ENCODE peak calls at places on chromosomes 16 and 17, in four cellular contexts. One of them, this sample, is unnamed. For H3K4me1, the result is how much of the 10 kb centered on the place peaks cover.

GRCh38 chr16:22670551-22670970 is 143.4 kb upstream of the HS3ST2 start:
- DNase-seq in CD8-positive, alpha-beta memory T cell: no peak
- DNase-seq in heart left ventricle: no peak
- DNase-seq in body of pancreas: no peak
- DNase-seq in this sample: peak

GRCh38 chr17:74334393-74335039 is 8.5 kb downstream of the KIF19 start:
- DNase-seq in body of pancreas: no peak
- DNase-seq in heart left ventricle: no peak
- DNase-seq in CD8-positive, alpha-beta memory T cell: no peak
- DNase-seq in this sample: no peak

GRCh38 chr16:14186007-14186953 is 115.2 kb downstream of the MRTFB start:
- DNase-seq in body of pancreas: no peak
- DNase-seq in heart left ventricle: no peak
- DNase-seq in CD8-positive, alpha-beta memory T cell: no peak
- DNase-seq in this sample: peak

GRCh38 chr17:62653831-62654829 is 26.7 kb downstream of the MRC2 start:
- DNase-seq in body of pancreas: peak
- DNase-seq in CD8-positive, alpha-beta memory T cell: no peak
- DNase-seq in heart left ventricle: peak
- DNase-seq in this sample: peak

GRCh38 chr17:75642221-75643032 is 9.2 kb downstream of the SMIM5 start:
- DNase-seq in heart left ventricle: peak
- DNase-seq in CD8-positive, alpha-beta memory T cell: no peak
- DNase-seq in body of pancreas: peak
- DNase-seq in this sample: no peak

GRCh38 chr17:10063730-10064221 is 134.6 kb downstream of the GAS7 start:
- DNase-seq in heart left ventricle: peak
- DNase-seq in body of pancreas: no peak
- DNase-seq in CD8-positive, alpha-beta memory T cell: peak
- DNase-seq in this sample: peak

GRCh38 chr16:74730049-74730683 is 29.5 kb upstream of the MLKL start:
- DNase-seq in heart left ventricle: no peak
- DNase-seq in body of pancreas: peak
- DNase-seq in CD8-positive, alpha-beta memory T cell: no peak
- DNase-seq in this sample: no peak

GRCh38 chr17:44069974-44070454 is 521 bp upstream of the G6PC3 start:
- DNase-seq in body of pancreas: no peak
- DNase-seq in heart left ventricle: peak
- DNase-seq in CD8-positive, alpha-beta memory T cell: no peak
- DNase-seq in this sample: no peak

GRCh38 chr17:41322264-41322902 is 6.9 kb upstream of the KRTAP17-1 start:
- DNase-seq in body of pancreas: no peak
- DNase-seq in heart left ventricle: no peak
- DNase-seq in CD8-positive, alpha-beta memory T cell: peak
- DNase-seq in this sample: no peak

GRCh38 chr17:79844869-79845600 is 5.8 kb upstream of the CBX4 start:
- DNase-seq in heart left ventricle: peak
- DNase-seq in body of pancreas: peak
- DNase-seq in CD8-positive, alpha-beta memory T cell: no peak
- DNase-seq in this sample: peak

GRCh38 chr17:74805543-74805991 is 29.4 kb upstream of the NAT9 start:
- DNase-seq in CD8-positive, alpha-beta memory T cell: no peak
- DNase-seq in heart left ventricle: no peak
- DNase-seq in body of pancreas: no peak
- DNase-seq in this sample: no peak

GRCh38 chr16:2824626-2825025 is 5.5 kb upstream of the ZG16B start:
- DNase-seq in body of pancreas: no peak
- DNase-seq in CD8-positive, alpha-beta memory T cell: no peak
- DNase-seq in heart left ventricle: no peak
- DNase-seq in this sample: no peak

GRCh38 chr16:54282202-54282922 is 4.2 kb downstream of the IRX3 start:
- DNase-seq in body of pancreas: peak
- DNase-seq in CD8-positive, alpha-beta memory T cell: no peak
- DNase-seq in heart left ventricle: peak
- DNase-seq in this sample: peak

GRCh38 chr16:65525743-65526142 is 403.9 kb upstream of the CDH11 start:
- DNase-seq in heart left ventricle: no peak
- DNase-seq in CD8-positive, alpha-beta memory T cell: no peak
- DNase-seq in body of pancreas: no peak
- DNase-seq in this sample: no peak

GRCh38 chr17:8138672-8139371 is 13.4 kb downstream of the PER1 start:
- DNase-seq in body of pancreas: peak
- DNase-seq in CD8-positive, alpha-beta memory T cell: peak
- DNase-seq in heart left ventricle: peak
- DNase-seq in this sample: peak

GRCh38 chr16:48001306-48001885 is 154.4 kb downstream of the ABCC12 start:
- DNase-seq in CD8-positive, alpha-beta memory T cell: no peak
- DNase-seq in heart left ventricle: no peak
- DNase-seq in body of pancreas: no peak
- DNase-seq in this sample: no peak

GRCh38 chr16:51592535-51592934 is 441.5 kb upstream of the SALL1 start:
- DNase-seq in heart left ventricle: no peak
- DNase-seq in body of pancreas: no peak
- DNase-seq in CD8-positive, alpha-beta memory T cell: no peak
- DNase-seq in this sample: no peak

GRCh38 chr16:8565498-8565897 is 24.8 kb downstream of the TMEM114 start:
- DNase-seq in CD8-positive, alpha-beta memory T cell: no peak
- DNase-seq in body of pancreas: no peak
- DNase-seq in heart left ventricle: no peak
- DNase-seq in this sample: no peak

GRCh38 chr16:77585852-77586251 is 136.5 kb upstream of the NUDT7 start:
- DNase-seq in CD8-positive, alpha-beta memory T cell: no peak
- DNase-seq in body of pancreas: no peak
- DNase-seq in heart left ventricle: no peak
- DNase-seq in this sample: no peak

GRCh38 chr16:12349950-12350842 is 373.7 kb downstream of the SNX29 start:
- DNase-seq in heart left ventricle: no peak
- DNase-seq in CD8-positive, alpha-beta memory T cell: no peak
- DNase-seq in body of pancreas: no peak
- DNase-seq in this sample: no peak

GRCh38 chr17:9522074-9522473 is 53.5 kb downstream of the STX8 start:
- DNase-seq in heart left ventricle: no peak
- DNase-seq in CD8-positive, alpha-beta memory T cell: no peak
- DNase-seq in body of pancreas: no peak
- DNase-seq in this sample: no peak

GRCh38 chr17:978110-979093 is 1.2 kb downstream of the NXN start:
- DNase-seq in body of pancreas: peak
- DNase-seq in heart left ventricle: peak
- DNase-seq in CD8-positive, alpha-beta memory T cell: no peak
- DNase-seq in this sample: peak

GRCh38 chr17:977163-977562 is 2.4 kb downstream of the NXN start:
- DNase-seq in CD8-positive, alpha-beta memory T cell: no peak
- DNase-seq in heart left ventricle: no peak
- DNase-seq in body of pancreas: no peak
- DNase-seq in this sample: no peak

GRCh38 chr17:975321-975982 is 4.1 kb downstream of the NXN start:
- DNase-seq in heart left ventricle: peak
- DNase-seq in CD8-positive, alpha-beta memory T cell: no peak
- DNase-seq in body of pancreas: no peak
- DNase-seq in this sample: no peak

GRCh38 chr17:979211-979538 is 401 bp downstream of the NXN start:
- DNase-seq in body of pancreas: no peak
- DNase-seq in CD8-positive, alpha-beta memory T cell: no peak
- DNase-seq in heart left ventricle: no peak
- DNase-seq in this sample: peak

GRCh38 chr17:976316-976715 is 3.3 kb downstream of the NXN start:
- DNase-seq in CD8-positive, alpha-beta memory T cell: no peak
- DNase-seq in heart left ventricle: no peak
- DNase-seq in body of pancreas: no peak
- DNase-seq in this sample: peak
- H3K4me1 ChIP-seq in CD8-positive, alpha-beta memory T cell: under half
- H3K4me1 ChIP-seq in heart left ventricle: under half
- H3K4me1 ChIP-seq in body of pancreas: under half
- H3K4me1 ChIP-seq in this sample: under half

GRCh38 chr17:67281053-67281452 is 36.1 kb upstream of the HELZ start:
- DNase-seq in body of pancreas: no peak
- DNase-seq in heart left ventricle: no peak
- DNase-seq in CD8-positive, alpha-beta memory T cell: no peak
- DNase-seq in this sample: no peak
- H3K4me1 ChIP-seq in body of pancreas: under half
- H3K4me1 ChIP-seq in heart left ventricle: under half
- H3K4me1 ChIP-seq in CD8-positive, alpha-beta memory T cell: under half
- H3K4me1 ChIP-seq in this sample: under half

GRCh38 chr16:88758944-88759244 is 26.1 kb downstream of the PIEZO1 start:
- DNase-seq in heart left ventricle: no peak
- DNase-seq in body of pancreas: no peak
- DNase-seq in CD8-positive, alpha-beta memory T cell: no peak
- DNase-seq in this sample: no peak
- H3K4me1 ChIP-seq in heart left ventricle: under half
- H3K4me1 ChIP-seq in body of pancreas: under half
- H3K4me1 ChIP-seq in CD8-positive, alpha-beta memory T cell: under half
- H3K4me1 ChIP-seq in this sample: under half

DNA sequence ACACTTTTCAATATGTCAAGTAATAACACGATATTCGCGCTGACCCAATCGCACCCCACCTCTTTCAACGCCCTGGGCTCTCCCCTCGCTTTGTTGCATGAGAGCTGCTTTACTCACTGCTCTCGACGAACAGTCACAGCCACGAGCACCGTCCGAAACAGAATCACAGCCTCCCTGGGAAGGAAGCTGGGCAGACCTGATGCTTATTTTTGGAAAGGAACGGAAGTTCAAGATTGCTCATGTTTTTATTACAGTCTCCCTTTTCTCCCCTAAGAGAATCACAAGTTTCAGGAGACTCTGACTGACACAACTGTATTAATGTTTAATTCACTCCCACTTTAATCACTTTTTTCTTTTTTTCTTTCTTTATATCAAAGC is 67.8 kb downstream of the ANKRD11 start:
- DNase-seq in body of pancreas: no peak
- DNase-seq in CD8-positive, alpha-beta memory T cell: no peak
- DNase-seq in heart left ventricle: peak
- DNase-seq in this sample: no peak
- H3K4me1 ChIP-seq in body of pancreas: under half
- H3K4me1 ChIP-seq in CD8-positive, alpha-beta memory T cell: half or more
- H3K4me1 ChIP-seq in heart left ventricle: under half
- H3K4me1 ChIP-seq in this sample: under half

GRCh38 chr17:50271173-50271750 is 3.0 kb upstream of the TMEM92 start:
- DNase-seq in body of pancreas: no peak
- DNase-seq in CD8-positive, alpha-beta memory T cell: no peak
- DNase-seq in heart left ventricle: no peak
- DNase-seq in this sample: no peak
- H3K4me1 ChIP-seq in body of pancreas: under half
- H3K4me1 ChIP-seq in CD8-positive, alpha-beta memory T cell: under half
- H3K4me1 ChIP-seq in heart left ventricle: under half
- H3K4me1 ChIP-seq in this sample: under half

GRCh38 chr16:24936151-24936550 is 79.0 kb downstream of the ARHGAP17 start:
- DNase-seq in CD8-positive, alpha-beta memory T cell: no peak
- DNase-seq in heart left ventricle: no peak
- DNase-seq in body of pancreas: no peak
- DNase-seq in this sample: no peak
- H3K4me1 ChIP-seq in CD8-positive, alpha-beta memory T cell: under half
- H3K4me1 ChIP-seq in heart left ventricle: under half
- H3K4me1 ChIP-seq in body of pancreas: under half
- H3K4me1 ChIP-seq in this sample: under half

DNA sequence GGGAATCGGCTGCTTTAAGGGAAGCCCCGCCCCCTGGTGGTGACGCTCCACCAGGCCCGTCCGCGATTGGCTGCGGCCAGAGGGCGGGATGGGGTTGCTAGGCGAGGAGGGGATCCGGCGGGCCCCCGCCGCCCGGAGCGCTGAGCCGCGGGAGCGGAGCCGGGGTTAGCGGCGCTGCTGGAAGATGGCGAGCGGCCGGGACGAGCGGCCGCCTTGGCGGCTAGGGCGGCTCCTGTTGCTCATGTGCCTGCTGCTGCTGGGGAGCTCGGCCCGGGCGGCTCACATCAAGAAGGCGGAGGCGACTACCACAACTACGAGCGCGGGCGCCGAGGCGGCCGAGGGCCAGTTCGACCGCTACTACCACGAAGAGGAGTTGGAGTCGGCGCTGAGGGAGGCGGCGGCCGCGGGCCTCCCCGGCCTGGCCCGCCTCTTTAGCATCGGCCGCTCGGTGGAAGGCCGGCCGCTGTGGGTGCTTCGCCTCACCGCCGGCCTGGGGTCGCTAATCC is at the start of gene CPD:
- DNase-seq in heart left ventricle: peak
- DNase-seq in CD8-positive, alpha-beta memory T cell: peak
- DNase-seq in body of pancreas: peak
- DNase-seq in this sample: peak
- H3K4me1 ChIP-seq in heart left ventricle: under half
- H3K4me1 ChIP-seq in CD8-positive, alpha-beta memory T cell: under half
- H3K4me1 ChIP-seq in body of pancreas: half or more
- H3K4me1 ChIP-seq in this sample: under half

GRCh38 chr17:42683407-42684031 is 1.2 kb downstream of the CNTNAP1 start:
- DNase-seq in CD8-positive, alpha-beta memory T cell: no peak
- DNase-seq in body of pancreas: peak
- DNase-seq in heart left ventricle: peak
- DNase-seq in this sample: peak
- H3K4me1 ChIP-seq in CD8-positive, alpha-beta memory T cell: under half
- H3K4me1 ChIP-seq in body of pancreas: under half
- H3K4me1 ChIP-seq in heart left ventricle: under half
- H3K4me1 ChIP-seq in this sample: under half

This sample was measured in right cardiac atrium.